ENCODE peak calls at places on chromosomes 1 and 21, in six cellular contexts. G, L, N, F, A and Y are unnamed samples.

GRCh38 chr21:43196789-43197188 is 28.0 kb downstream of the CRYAA start:
- DNase-seq in A (no peak), N (no peak), G (no peak), L (no peak), F (no peak), Y (no peak)

GRCh38 chr1:48236716-48237470 is 14.4 kb downstream of the SLC5A9 start:
- DNase-seq in N (no peak), L (peak), F (peak), G (no peak), A (no peak), Y (no peak)

GRCh38 chr1:184387069-184387870 is 441 bp downstream of the C1orf21 start:
- DNase-seq in A (peak), F (peak), N (peak), L (no peak), G (peak), Y (no peak)

GRCh38 chr1:1429671-1430073 is 5.8 kb upstream of the VWA1 start:
- DNase-seq in L (no peak), N (no peak), G (no peak), A (no peak), F (no peak), Y (no peak)

GRCh38 chr21:42567861-42568260 is 54.2 kb downstream of the SLC37A1 start:
- DNase-seq in G (no peak), F (no peak), A (no peak), N (no peak), L (no peak), Y (no peak)

GRCh38 chr1:109980324-109981127 is 4.0 kb upstream of the AHCYL1 start:
- DNase-seq in A (no peak), L (no peak), N (no peak), G (no peak), F (peak), Y (no peak)

GRCh38 chr1:67683736-67684525 is 1.1 kb upstream of the GADD45A start:
- DNase-seq in G (peak), F (peak), N (no peak), L (peak), A (peak), Y (peak)

GRCh38 chr1:211337430-211338227 is 11.0 kb downstream of the TRAF5 start:
- DNase-seq in L (no peak), A (peak), N (no peak), F (no peak), G (no peak), Y (no peak)

GRCh38 chr1:208043690-208044089 is 132.8 kb upstream of the CD34 start:
- DNase-seq in L (peak), G (no peak), A (no peak), F (no peak), N (no peak), Y (no peak)

GRCh38 chr1:66284746-66285145 is 249.2 kb upstream of the SGIP1 start:
- DNase-seq in A (no peak), F (no peak), N (no peak), L (no peak), G (no peak), Y (no peak)

GRCh38 chr21:30924171-30924680 is 42.8 kb upstream of the KRTAP11-1 start:
- DNase-seq in N (no peak), L (no peak), A (no peak), G (no peak), F (no peak), Y (no peak)

GRCh38 chr1:15577691-15578090 is 7.2 kb downstream of the AGMAT start:
- DNase-seq in N (no peak), G (no peak), A (no peak), F (peak), L (no peak), Y (no peak)

GRCh38 chr1:32754282-32755097 is 51.9 kb upstream of the SYNC start:
- DNase-seq in G (no peak), L (peak), N (no peak), F (no peak), A (no peak), Y (no peak)

GRCh38 chr1:14971201-14971600 is 182.3 kb upstream of the TMEM51 start:
- DNase-seq in F (no peak), L (no peak), G (no peak), A (no peak), N (no peak), Y (no peak)

GRCh38 chr1:243236604-243237252 is 18.4 kb downstream of the CEP170 start:
- DNase-seq in N (no peak), L (no peak), A (no peak), G (no peak), F (no peak), Y (no peak)

GRCh38 chr1:15684468-15685283 is 556 bp downstream of the PLEKHM2 start:
- DNase-seq in L (peak), G (peak), N (peak), A (peak), F (peak), Y (no peak)

GRCh38 chr21:34939673-34940321 is 109.3 kb downstream of the RUNX1 start:
- DNase-seq in G (no peak), A (no peak), F (no peak), N (no peak), L (no peak), Y (no peak)

GRCh38 chr1:205396972-205397616 is 24.8 kb downstream of the LEMD1 start:
- DNase-seq in G (peak), A (peak), F (peak), N (no peak), L (peak), Y (peak)

GRCh38 chr1:43981135-43981491 is 2.1 kb downstream of the B4GALT2 start:
- DNase-seq in L (no peak), N (no peak), F (no peak), G (no peak), A (no peak), Y (no peak)

GRCh38 chr1:60388092-60388987 is 314.8 kb upstream of the C1orf87 start:
- DNase-seq in L (no peak), G (peak), F (no peak), A (no peak), N (no peak), Y (no peak)

GRCh38 chr1:157135646-157136045 is 2.5 kb downstream of the ETV3 start:
- DNase-seq in N (no peak), L (no peak), G (no peak), F (no peak), A (no peak), Y (no peak)

GRCh38 chr1:47805826-47806450 is 191.2 kb downstream of the TRABD2B start:
- DNase-seq in A (no peak), L (no peak), G (no peak), N (no peak), F (no peak), Y (no peak)

GRCh38 chr1:151839457-151840409 is at the start of gene C2CD4D:
- DNase-seq in A (peak), L (peak), F (no peak), G (no peak), N (peak), Y (no peak)

GRCh38 chr1:119611701-119612113 is 36.4 kb downstream of the ZNF697 start:
- DNase-seq in N (peak), A (peak), F (peak), L (peak), G (peak), Y (no peak)

GRCh38 chr1:15070145-15070748 is 83.3 kb upstream of the TMEM51 start:
- DNase-seq in A (no peak), G (no peak), L (no peak), F (peak), N (no peak), Y (no peak)

GRCh38 chr1:224805889-224806288 is 123.6 kb upstream of the DNAH14 start:
- DNase-seq in A (no peak), G (no peak), L (no peak), N (no peak), F (no peak), Y (no peak)

GRCh38 chr1:153801786-153802697 is 26.8 kb downstream of the SLC27A3 start:
- DNase-seq in L (peak), N (no peak), F (no peak), G (no peak), A (no peak), Y (no peak)

GRCh38 chr1:67314696-67315095 is 7.0 kb downstream of the IL12RB2 start:
- DNase-seq in N (no peak), F (peak), G (no peak), L (no peak), A (peak), Y (no peak)

GRCh38 chr1:199113265-199113869 is 474.5 kb downstream of the PTPRC start:
- DNase-seq in N (peak), A (peak), G (peak), F (peak), L (peak), Y (peak)

GRCh38 chr21:44911384-44912157 is 9.1 kb downstream of the ITGB2 start:
- DNase-seq in G (no peak), A (peak), L (peak), N (peak), F (peak), Y (no peak)

GRCh38 chr1:31714442-31715096 is 10.8 kb upstream of the COL16A1 start:
- DNase-seq in N (peak), L (peak), F (peak), A (no peak), G (peak), Y (peak)

GRCh38 chr1:178998295-178998694 is 27.4 kb upstream of the FAM20B start:
- DNase-seq in A (no peak), G (no peak), F (no peak), L (no peak), N (no peak), Y (no peak)

GRCh38 chr1:3404801-3405200 is 49.7 kb upstream of the ARHGEF16 start:
- DNase-seq in N (no peak), G (no peak), F (no peak), A (no peak), L (no peak), Y (no peak)

GRCh38 chr21:28742527-28742926 is 250.2 kb downstream of the LTN1 start:
- DNase-seq in G (peak), N (no peak), F (peak), L (no peak), A (no peak), Y (peak)

GRCh38 chr1:212162635-212163034 is 122.6 kb upstream of the PPP2R5A start:
- DNase-seq in F (peak), L (no peak), N (no peak), A (no peak), G (peak), Y (peak)

GRCh38 chr1:199084293-199084692 is 445.5 kb downstream of the PTPRC start:
- DNase-seq in N (no peak), G (peak), F (peak), L (no peak), A (no peak), Y (no peak)

GRCh38 chr1:12424793-12425192 is 193.2 kb downstream of the DHRS3 start:
- DNase-seq in N (no peak), G (peak), F (peak), L (no peak), A (no peak), Y (no peak)

GRCh38 chr21:41991659-41992058 is 18.5 kb downstream of the ZBTB21 start:
- DNase-seq in N (no peak), A (no peak), L (no peak), F (no peak), G (no peak), Y (no peak)

GRCh38 chr1:224528900-224529299 is 87.2 kb upstream of the CNIH3 start:
- DNase-seq in G (peak), F (peak), L (no peak), A (no peak), N (no peak), Y (peak)